ENCODE peak calls at places on chromosomes 5 and 9, in ten cellular contexts. N is aorta; W is neuronal stem cell; F is heart right ventricle; Q is hepatocyte; Z is CD4-positive, alpha-beta T cell; P is psoas muscle; U is right atrium auricular region; D is HCT116; C is esophagus squamous epithelium. I is an unnamed sample.

GRCh38 chr9:72322259-72322658 is 42.7 kb downstream of the ZFAND5 start:
- DNase-seq in Z (no peak), U (no peak), F (no peak), C (no peak), W (no peak), N (no peak), P (no peak), Q (no peak), D (no peak), I (no peak)

GRCh38 chr5:133990396-133990795 is 14.4 kb downstream of the VDAC1 start:
- DNase-seq in U (no peak), Z (no peak), F (no peak), N (no peak), P (no peak), C (no peak), D (no peak), Q (no peak), W (no peak), I (no peak)

GRCh38 chr5:154334406-154335041 is 111.3 kb upstream of the SAP30L start:
- DNase-seq in Z (no peak), Q (no peak), F (no peak), U (no peak), C (no peak), W (no peak), D (no peak), P (no peak), N (no peak), I (no peak)

GRCh38 chr9:132673355-132673754 is 3.1 kb downstream of the GTF3C4 start:
- DNase-seq in N (no peak), F (no peak), Q (peak; percentile 60), Z (no peak), W (no peak), D (no peak), P (no peak), C (no peak), U (no peak), I (no peak)

GRCh38 chr9:137666950-137667670 is 48.3 kb downstream of the EHMT1 start:
- DNase-seq in D (no peak), Z (no peak), W (peak; percentile 62), U (no peak), P (no peak), F (no peak), N (peak; percentile 71), Q (no peak), C (no peak), I (peak; percentile 30)

GRCh38 chr5:77881528-77881927 is 105.4 kb upstream of the TBCA start:
- DNase-seq in N (no peak), F (no peak), U (peak; percentile 28), P (no peak), Q (no peak), Z (no peak), C (no peak), W (no peak), D (no peak), I (no peak)

GRCh38 chr9:136546697-136547481 is 1.0 kb upstream of the NOTCH1 start:
- DNase-seq in Q (peak; percentile 66), N (peak; percentile 90), C (no peak), Z (no peak), F (peak; percentile 77), U (peak; percentile 78), P (peak; percentile 79), D (no peak), W (no peak), I (peak; percentile 97)

GRCh38 chr5:157464518-157465171 is 4.6 kb downstream of the NIPAL4 start:
- DNase-seq in N (peak; percentile 79), Q (peak; percentile 75), F (no peak), W (no peak), C (no peak), P (no peak), Z (peak; percentile 14), U (peak; percentile 77), D (peak; percentile 76), I (peak; percentile 83)

GRCh38 chr9:33375238-33375840 is 27.0 kb downstream of the AQP7 start:
- DNase-seq in C (no peak), N (no peak), F (no peak), Z (no peak), U (no peak), Q (peak; percentile 27), W (peak; percentile 50), D (peak; percentile 76), P (peak; percentile 35), I (no peak)

GRCh38 chr9:93089481-93089991 is 6.5 kb upstream of the CARD19 start:
- DNase-seq in C (no peak), Q (no peak), P (no peak), D (no peak), U (peak; percentile 52), Z (no peak), W (no peak), F (no peak), N (peak; percentile 40), I (peak; percentile 51)

GRCh38 chr5:58490397-58491072 is 700 bp upstream of the GAPT start:
- DNase-seq in F (no peak), U (no peak), Z (no peak), Q (no peak), D (no peak), P (no peak), N (no peak), W (no peak), C (no peak), I (no peak)

GRCh38 chr5:135709998-135710670 is 124.3 kb upstream of the SLC25A48 start:
- DNase-seq in F (no peak), D (no peak), N (no peak), W (no peak), U (no peak), P (no peak), Q (peak; percentile 29), C (no peak), Z (no peak), I (no peak)

DNA sequence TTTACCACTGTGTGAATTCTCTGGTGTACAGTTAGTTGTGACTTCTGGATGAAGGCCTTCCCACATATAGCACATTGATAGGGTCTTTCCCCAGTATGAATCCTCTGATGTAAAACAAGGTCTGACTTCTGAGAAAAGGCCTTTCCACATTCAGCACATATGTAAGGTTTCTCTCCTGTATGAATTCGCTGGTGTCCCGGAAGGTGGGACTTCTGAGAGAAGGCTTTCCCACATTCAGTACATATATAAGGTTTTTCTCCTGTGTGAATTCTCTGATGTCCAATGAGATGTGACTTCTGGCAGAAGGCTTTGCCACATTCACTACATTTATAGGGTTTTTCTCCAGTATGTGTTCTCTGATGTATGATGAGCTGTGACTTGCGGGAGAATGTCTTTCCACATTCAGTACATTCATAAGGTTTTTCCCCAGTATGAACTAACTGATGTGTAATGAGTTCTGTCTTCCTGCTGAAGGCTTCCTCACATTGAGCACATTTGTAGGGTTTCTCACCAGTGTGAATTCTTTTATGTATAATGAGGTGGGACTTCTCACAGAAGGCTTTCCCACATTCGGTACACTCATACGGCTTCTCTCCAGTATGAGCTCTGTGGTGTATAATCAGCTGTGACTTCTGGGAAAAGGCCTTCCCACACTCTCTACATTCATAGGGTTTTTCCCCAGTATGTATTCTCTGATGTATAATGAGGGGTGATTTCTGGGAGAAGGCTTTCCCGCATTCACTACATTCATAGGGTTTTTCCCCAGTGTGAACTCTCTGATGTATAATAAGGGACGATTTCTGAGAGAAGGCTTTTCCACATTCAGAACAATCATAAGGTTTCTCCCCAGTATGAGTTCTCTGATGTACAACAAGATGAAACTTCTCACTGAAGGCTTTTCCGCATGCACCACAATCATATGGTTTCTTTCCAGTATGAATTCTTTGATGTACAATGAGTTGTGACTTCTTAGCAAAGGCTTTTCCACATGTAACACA is 9.1 kb downstream of the ZNF300 start:
- DNase-seq in P (no peak), N (no peak), U (no peak), W (no peak), Z (no peak), D (no peak), C (no peak), Q (no peak), F (no peak), I (no peak)
- H3K9me3 ChIP-seq in P (peaks cover 96% of the 10 kb centered on the region), N (peaks cover 21% of the 10 kb centered on the region), U (peaks cover 44% of the 10 kb centered on the region), W (peaks cover 35% of the 10 kb centered on the region), Z (peaks cover 97% of the 10 kb centered on the region), D (peaks cover 32% of the 10 kb centered on the region), C (peaks cover 94% of the 10 kb centered on the region), Q (peaks cover 52% of the 10 kb centered on the region), F (peaks cover 100% of the 10 kb centered on the region), I (peaks cover 72% of the 10 kb centered on the region)

GRCh38 chr9:114223564-114224246 is 68.4 kb downstream of the COL27A1 start:
- DNase-seq in W (no peak), D (peak; percentile 51), C (no peak), Q (no peak), N (no peak), Z (no peak), P (no peak), U (no peak), F (no peak), I (no peak)
- H3K9me3 ChIP-seq in W (no peaks in the 10 kb centered on the region), D (no peaks in the 10 kb centered on the region), C (no peaks in the 10 kb centered on the region), Q (no peaks in the 10 kb centered on the region), N (no peaks in the 10 kb centered on the region), Z (no peaks in the 10 kb centered on the region), P (no peaks in the 10 kb centered on the region), U (no peaks in the 10 kb centered on the region), F (no peaks in the 10 kb centered on the region), I (no peaks in the 10 kb centered on the region)

GRCh38 chr5:180848265-180848664 is 12.8 kb downstream of the ZFP62 start:
- DNase-seq in Q (no peak), W (no peak), U (no peak), D (no peak), C (no peak), F (no peak), N (no peak), P (no peak), Z (no peak), I (no peak)

GRCh38 chr5:180848878-180849277 is 12.2 kb downstream of the ZFP62 start:
- DNase-seq in Z (no peak), F (no peak), W (no peak), P (no peak), Q (no peak), U (no peak), N (no peak), D (no peak), C (no peak), I (no peak)

GRCh38 chr5:180852510-180852909 is 8.6 kb downstream of the ZFP62 start:
- DNase-seq in W (no peak), U (no peak), Z (no peak), D (no peak), C (no peak), N (no peak), F (no peak), P (no peak), Q (no peak), I (no peak)

GRCh38 chr5:180850434-180851078 is 10.5 kb downstream of the ZFP62 start:
- DNase-seq in N (no peak), D (no peak), Z (no peak), Q (no peak), U (no peak), C (no peak), F (no peak), W (no peak), P (no peak), I (no peak)

DNA sequence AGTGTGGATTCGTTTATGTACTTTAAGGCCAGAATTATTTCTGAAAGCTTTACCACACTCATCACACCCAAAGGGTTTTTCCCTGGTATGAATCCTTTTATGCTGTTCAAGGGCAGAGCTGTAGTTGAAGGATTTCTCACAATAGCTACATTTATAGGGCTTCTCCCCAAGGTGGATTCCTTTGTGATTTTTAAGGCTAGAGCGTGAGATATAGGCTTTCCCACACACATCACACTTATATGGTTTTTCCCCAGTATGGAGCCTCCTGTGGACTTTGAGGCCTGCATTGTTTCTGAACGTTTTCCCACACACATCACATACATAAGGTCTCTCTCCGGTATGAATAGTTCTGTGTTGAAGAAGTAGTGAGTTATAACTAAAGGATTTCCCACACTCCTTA is 11.2 kb downstream of the ZFP62 start:
- DNase-seq in D (no peak), Q (no peak), P (no peak), U (no peak), Z (no peak), N (no peak), F (no peak), W (no peak), C (no peak), I (no peak)
- H3K9me3 ChIP-seq in D (peaks cover 25% of the 10 kb centered on the region), Q (peaks cover 41% of the 10 kb centered on the region), P (no peaks in the 10 kb centered on the region), U (no peaks in the 10 kb centered on the region), Z (peaks cover 19% of the 10 kb centered on the region), N (peaks cover 16% of the 10 kb centered on the region), F (no peaks in the 10 kb centered on the region), W (peaks cover 52% of the 10 kb centered on the region), C (peaks cover 33% of the 10 kb centered on the region), I (no peaks in the 10 kb centered on the region)

GRCh38 chr5:1268666-1269065 is 26.2 kb downstream of the TERT start:
- DNase-seq in Q (no peak), F (no peak), N (no peak), Z (peak; percentile 30), C (no peak), W (no peak), D (no peak), U (no peak), P (no peak), I (no peak)
- H3K9me3 ChIP-seq in Q (no peaks in the 10 kb centered on the region), F (no peaks in the 10 kb centered on the region), N (no peaks in the 10 kb centered on the region), Z (no peaks in the 10 kb centered on the region), C (no peaks in the 10 kb centered on the region), W (peaks cover 12% of the 10 kb centered on the region), D (no peaks in the 10 kb centered on the region), U (no peaks in the 10 kb centered on the region), P (no peaks in the 10 kb centered on the region), I (no peaks in the 10 kb centered on the region)